ENCODE peak calls at places on chromosomes 5 and 9, in four cellular contexts. P is IMR-90, F is thoracic aorta, A is H9. Y is an unnamed sample.

GRCh38 chr5:103941554-103941953 is 379.0 kb upstream of the NUDT12 start:
- DNase-seq in A (no peak), P (no peak), F (no peak), Y (no peak)

GRCh38 chr5:97534166-97534565 is 351.1 kb upstream of the RIOK2 start:
- DNase-seq in A (peak; percentile 38), P (peak; percentile 94), F (no peak), Y (no peak)

GRCh38 chr5:19229210-19229835 is 758.7 kb downstream of the CDH18 start:
- DNase-seq in A (no peak), P (no peak), F (no peak), Y (no peak)

GRCh38 chr5:78328585-78329173 is 31.7 kb upstream of the SCAMP1 start:
- DNase-seq in A (no peak), P (peak; percentile 40), F (no peak), Y (no peak)

GRCh38 chr5:160021818-160022446 is 13.0 kb downstream of the TTC1 start:
- DNase-seq in A (peak; percentile 44), F (no peak), P (peak; percentile 78), Y (no peak)

GRCh38 chr5:33231935-33232334 is 208.8 kb upstream of the TARS1 start:
- DNase-seq in F (no peak), A (no peak), P (peak; percentile 58), Y (no peak)

GRCh38 chr9:134591573-134591981 is 50.0 kb upstream of the COL5A1 start:
- DNase-seq in P (no peak), A (no peak), F (no peak), Y (no peak)

GRCh38 chr9:138112791-138113600 is 235.4 kb downstream of the CACNA1B start:
- DNase-seq in A (peak; percentile 20), F (no peak), P (no peak), Y (no peak)

GRCh38 chr9:124889006-124889405 is 27.1 kb downstream of the ARPC5L start:
- DNase-seq in A (no peak), F (no peak), P (no peak), Y (no peak)

GRCh38 chr9:131310833-131311554 is 21.5 kb downstream of the PLPP7 start:
- DNase-seq in F (no peak), A (no peak), P (no peak), Y (peak; percentile 72)

GRCh38 chr9:92965759-92966517 is 18.6 kb downstream of the FGD3 start:
- DNase-seq in A (no peak), F (no peak), P (no peak), Y (no peak)

GRCh38 chr5:176658817-176659216 is 11.5 kb downstream of the TSPAN17 start:
- DNase-seq in F (no peak), P (peak; percentile 45), A (no peak), Y (no peak)

GRCh38 chr9:132341177-132341840 is 13.5 kb downstream of the SETX start:
- DNase-seq in A (no peak), F (no peak), P (no peak), Y (no peak)

GRCh38 chr9:115399026-115399425 is 281.1 kb upstream of the TNC start:
- DNase-seq in F (no peak), A (no peak), P (no peak), Y (no peak)

GRCh38 chr9:86337469-86338107 is 16.6 kb downstream of the TUT7 start:
- DNase-seq in A (no peak), F (no peak), P (no peak), Y (no peak)

GRCh38 chr9:17204611-17205165 is 69.8 kb downstream of the CNTLN start:
- DNase-seq in F (no peak), A (no peak), P (no peak), Y (no peak)

GRCh38 chr5:31361234-31361633 is 167.7 kb downstream of the CDH6 start:
- DNase-seq in P (peak; percentile 76), F (no peak), A (no peak), Y (no peak)

GRCh38 chr9:24479266-24479665 is 66.4 kb downstream of the IZUMO3 start:
- DNase-seq in A (no peak), P (no peak), F (no peak), Y (no peak)

GRCh38 chr5:52988335-52989024 is 672 bp upstream of the ITGA2 start:
- DNase-seq in P (no peak), A (no peak), F (no peak), Y (no peak)

GRCh38 chr9:106843361-106843760 is 19.6 kb upstream of the ZNF462 start:
- DNase-seq in A (no peak), F (no peak), P (no peak), Y (no peak)

GRCh38 chr5:126456217-126456616 is 33.0 kb downstream of the GRAMD2B start:
- DNase-seq in A (no peak), P (no peak), F (no peak), Y (no peak)

GRCh38 chr9:104907278-104907951 is 20.5 kb downstream of the ABCA1 start:
- DNase-seq in F (no peak), P (peak; percentile 88), A (no peak), Y (peak; percentile 25)

GRCh38 chr5:138539791-138540190 is 3.2 kb downstream of the ETF1 start:
- DNase-seq in F (no peak), A (no peak), P (no peak), Y (no peak)

GRCh38 chr5:138543730-138544104 is 681 bp upstream of the ETF1 start:
- DNase-seq in A (no peak), P (no peak), F (no peak), Y (no peak)

GRCh38 chr5:138542120-138542955 is 698 bp downstream of the ETF1 start:
- DNase-seq in F (no peak), P (peak; percentile 11), A (no peak), Y (no peak)

GRCh38 chr5:138542956-138543729 is at the start of gene ETF1:
- DNase-seq in P (peak; percentile 99), A (peak; percentile 100), F (peak; percentile 99), Y (peak; percentile 100)

DNA sequence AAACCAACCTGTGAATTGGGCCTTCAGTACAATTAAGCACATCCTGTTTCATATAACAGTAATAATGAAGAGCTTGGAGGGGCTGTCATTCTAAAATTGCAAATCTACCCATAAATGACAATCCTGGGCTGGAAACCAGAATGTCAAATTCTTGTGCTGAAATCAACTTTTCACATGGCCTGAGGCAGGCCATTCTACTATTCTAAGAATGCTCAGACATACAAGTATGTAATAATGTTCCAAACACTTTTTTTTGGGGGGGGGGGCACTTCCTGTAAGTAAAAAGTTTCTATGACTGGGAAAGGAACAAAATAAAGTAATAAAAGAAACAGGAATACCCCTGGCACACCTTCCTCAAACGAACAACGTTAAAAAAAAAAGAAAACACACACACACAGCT is 1.5 kb downstream of the ETF1 start:
- DNase-seq in F (no peak), P (no peak), A (no peak), Y (no peak)
- H3K4me1 ChIP-seq in F (peaks cover 51% of the 10 kb centered on the region), P (peaks cover 6% of the 10 kb centered on the region), A (no peaks in the 10 kb centered on the region), Y (peaks cover 60% of the 10 kb centered on the region)

GRCh38 chr5:56289602-56289987 is 56.5 kb upstream of the ANKRD55 start:
- DNase-seq in A (no peak), F (no peak), P (no peak), Y (no peak)
- H3K27ac ChIP-seq in A (no peak overlapping the region), F (no peak overlapping the region), P (no peak overlapping the region), Y (no peak overlapping the region)

DNA sequence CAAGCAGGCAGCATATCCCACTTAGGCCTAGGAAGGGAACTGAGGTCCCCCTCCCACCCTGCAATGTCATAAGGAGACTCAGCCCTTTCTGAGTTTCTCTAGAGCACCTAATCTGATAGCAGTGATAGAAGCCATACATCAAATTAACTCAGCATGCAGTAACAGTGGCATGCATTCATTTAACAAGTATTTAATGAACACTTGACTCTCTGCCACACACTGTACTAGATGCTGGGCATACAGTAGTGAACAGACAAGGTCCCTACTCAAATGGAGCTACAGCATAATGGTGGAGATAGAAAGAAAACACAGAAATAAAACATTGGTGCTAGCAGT is 58.6 kb downstream of the SLC22A5 start:
- DNase-seq in F (no peak), A (no peak), P (no peak), Y (no peak)
- H3K4me1 ChIP-seq in F (peaks cover 81% of the 10 kb centered on the region), A (no peaks in the 10 kb centered on the region), P (peaks cover 45% of the 10 kb centered on the region), Y (peaks cover 93% of the 10 kb centered on the region)

GRCh38 chr9:37937403-37937802 is 33.5 kb upstream of the SLC25A51 start:
- DNase-seq in P (no peak), F (no peak), A (no peak), Y (no peak)

GRCh38 chr9:37938121-37938906 is 34.4 kb upstream of the SLC25A51 start:
- DNase-seq in F (no peak), A (no peak), P (peak; percentile 93), Y (no peak)

GRCh38 chr9:37936965-37937364 is 33.0 kb upstream of the SLC25A51 start:
- DNase-seq in P (peak; percentile 90), A (no peak), F (no peak), Y (no peak)

GRCh38 chr9:37941253-37941652 is 37.3 kb upstream of the SLC25A51 start:
- DNase-seq in A (no peak), P (no peak), F (no peak), Y (no peak)

GRCh38 chr9:37939575-37940095 is 35.7 kb upstream of the SLC25A51 start:
- DNase-seq in A (no peak), P (peak; percentile 51), F (no peak), Y (no peak)
- H3K27ac ChIP-seq in A (no peak overlapping the region), P (peak overlapping the region; percentile 92), F (no peak overlapping the region), Y (no peak overlapping the region)

GRCh38 chr5:141514330-141515111 is 25.6 kb downstream of the PCDHGC5 start:
- DNase-seq in F (no peak), P (peak; percentile 54), A (peak; percentile 89), Y (peak; percentile 74)
- H3K4me1 ChIP-seq in F (peaks cover 60% of the 10 kb centered on the region), P (peaks cover 57% of the 10 kb centered on the region), A (no peaks in the 10 kb centered on the region), Y (peaks cover 76% of the 10 kb centered on the region)

GRCh38 chr5:77080905-77081304 is 6.2 kb downstream of the ZBED3 start:
- DNase-seq in A (no peak), F (no peak), P (no peak), Y (no peak)

GRCh38 chr5:77076961-77077820 is 9.9 kb downstream of the ZBED3 start:
- DNase-seq in A (peak; percentile 83), P (peak; percentile 58), F (no peak), Y (peak; percentile 38)

GRCh38 chr5:77074745-77075144 is 12.3 kb downstream of the ZBED3 start:
- DNase-seq in P (no peak), A (no peak), F (no peak), Y (no peak)

GRCh38 chr5:77073667-77074066 is 13.4 kb downstream of the ZBED3 start:
- DNase-seq in F (no peak), P (peak; percentile 82), A (no peak), Y (no peak)

DNA sequence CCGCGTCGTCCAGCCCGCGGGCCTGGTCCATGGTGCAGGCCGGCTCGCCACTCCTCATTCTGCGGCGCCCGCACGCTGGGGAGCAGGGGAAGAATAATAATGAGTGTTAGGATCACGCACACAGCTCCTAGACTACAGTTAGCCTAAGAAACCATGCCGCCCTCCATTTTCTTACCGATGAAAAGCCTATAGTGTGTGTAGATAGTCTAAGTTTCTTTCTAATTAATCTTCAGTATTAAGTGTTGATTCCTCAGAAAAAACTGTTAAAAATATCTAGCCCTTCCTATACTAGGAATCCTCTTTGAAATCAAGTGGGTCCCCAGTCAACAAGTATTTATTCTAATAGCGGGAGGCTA is 9.3 kb downstream of the ZBED3 start:
- DNase-seq in P (no peak), A (no peak), F (no peak), Y (no peak)
- H3K27ac ChIP-seq in P (no peak overlapping the region), A (no peak overlapping the region), F (no peak overlapping the region), Y (no peak overlapping the region)

Y was measured in gastrocnemius medialis.